ENCODE peak calls at places on chromosome 22, in seven cellular contexts. One of them, this sample, is unnamed.

GRCh38 chr22:30694638-30695350 is at the start of gene OSBP2:
- DNase-seq in K562: peak; percentile 80
- DNase-seq in pancreas: peak; percentile 65
- DNase-seq in glutamatergic neuron: peak; percentile 62
- DNase-seq in thoracic aorta: no peak
- DNase-seq in gastrocnemius medialis: peak; percentile 30
- DNase-seq in GM10248: peak; percentile 59
- DNase-seq in this sample: peak; percentile 70

GRCh38 chr22:32175751-32176644 is 16.9 kb upstream of the C22orf42 start:
- DNase-seq in glutamatergic neuron: peak; percentile 73
- DNase-seq in thoracic aorta: no peak
- DNase-seq in gastrocnemius medialis: no peak
- DNase-seq in pancreas: no peak
- DNase-seq in GM10248: no peak
- DNase-seq in K562: no peak
- DNase-seq in this sample: no peak

GRCh38 chr22:50703726-50704509 is 31.3 kb downstream of the SHANK3 start:
- DNase-seq in GM10248: no peak
- DNase-seq in pancreas: no peak
- DNase-seq in gastrocnemius medialis: no peak
- DNase-seq in thoracic aorta: no peak
- DNase-seq in glutamatergic neuron: peak; percentile 11
- DNase-seq in K562: no peak
- DNase-seq in this sample: no peak

GRCh38 chr22:44455151-44455962 is 42.7 kb downstream of the RTL6 start:
- DNase-seq in glutamatergic neuron: no peak
- DNase-seq in gastrocnemius medialis: peak; percentile 18
- DNase-seq in pancreas: no peak
- DNase-seq in K562: no peak
- DNase-seq in GM10248: no peak
- DNase-seq in thoracic aorta: no peak
- DNase-seq in this sample: peak; percentile 53

GRCh38 chr22:31046591-31047226 is 34.4 kb upstream of the SMTN start:
- DNase-seq in glutamatergic neuron: peak; percentile 48
- DNase-seq in GM10248: no peak
- DNase-seq in gastrocnemius medialis: peak; percentile 46
- DNase-seq in K562: peak; percentile 22
- DNase-seq in thoracic aorta: no peak
- DNase-seq in pancreas: no peak
- DNase-seq in this sample: no peak

GRCh38 chr22:30245985-30246901 is at the start of gene LIF:
- DNase-seq in glutamatergic neuron: peak; percentile 53
- DNase-seq in gastrocnemius medialis: no peak
- DNase-seq in pancreas: no peak
- DNase-seq in K562: peak; percentile 60
- DNase-seq in GM10248: peak; percentile 76
- DNase-seq in thoracic aorta: no peak
- DNase-seq in this sample: peak; percentile 81

GRCh38 chr22:32177221-32177765 is 18.2 kb upstream of the C22orf42 start:
- DNase-seq in gastrocnemius medialis: no peak
- DNase-seq in GM10248: no peak
- DNase-seq in thoracic aorta: no peak
- DNase-seq in pancreas: no peak
- DNase-seq in K562: no peak
- DNase-seq in glutamatergic neuron: no peak
- DNase-seq in this sample: no peak

GRCh38 chr22:23565942-23566715 is 14.0 kb downstream of the IGLL1 start:
- DNase-seq in glutamatergic neuron: peak; percentile 84
- DNase-seq in gastrocnemius medialis: no peak
- DNase-seq in pancreas: peak; percentile 32
- DNase-seq in GM10248: peak; percentile 20
- DNase-seq in thoracic aorta: no peak
- DNase-seq in K562: peak; percentile 61
- DNase-seq in this sample: no peak

GRCh38 chr22:50004923-50005322 is 7.6 kb downstream of the IL17REL start:
- DNase-seq in GM10248: no peak
- DNase-seq in K562: no peak
- DNase-seq in pancreas: no peak
- DNase-seq in glutamatergic neuron: no peak
- DNase-seq in gastrocnemius medialis: no peak
- DNase-seq in thoracic aorta: no peak
- DNase-seq in this sample: no peak

GRCh38 chr22:38218661-38219331 is 17.0 kb downstream of the MAFF start:
- DNase-seq in glutamatergic neuron: no peak
- DNase-seq in K562: no peak
- DNase-seq in GM10248: no peak
- DNase-seq in pancreas: peak; percentile 78
- DNase-seq in gastrocnemius medialis: peak; percentile 61
- DNase-seq in thoracic aorta: peak; percentile 43
- DNase-seq in this sample: peak; percentile 47

GRCh38 chr22:36452473-36453265 is 28.8 kb downstream of the TXN2 start:
- DNase-seq in thoracic aorta: no peak
- DNase-seq in pancreas: no peak
- DNase-seq in gastrocnemius medialis: no peak
- DNase-seq in glutamatergic neuron: no peak
- DNase-seq in GM10248: no peak
- DNase-seq in K562: no peak
- DNase-seq in this sample: peak; percentile 3

GRCh38 chr22:37870273-37870672 is 21.1 kb downstream of the EIF3L start:
- DNase-seq in pancreas: no peak
- DNase-seq in gastrocnemius medialis: no peak
- DNase-seq in K562: no peak
- DNase-seq in GM10248: no peak
- DNase-seq in thoracic aorta: no peak
- DNase-seq in glutamatergic neuron: peak; percentile 21
- DNase-seq in this sample: no peak

GRCh38 chr22:44402196-44403111 is 89.7 kb upstream of the SHISAL1 start:
- DNase-seq in thoracic aorta: no peak
- DNase-seq in gastrocnemius medialis: no peak
- DNase-seq in glutamatergic neuron: no peak
- DNase-seq in pancreas: no peak
- DNase-seq in GM10248: no peak
- DNase-seq in K562: no peak
- DNase-seq in this sample: no peak

GRCh38 chr22:30733081-30733680 is 38.5 kb downstream of the OSBP2 start:
- DNase-seq in pancreas: no peak
- DNase-seq in K562: no peak
- DNase-seq in gastrocnemius medialis: no peak
- DNase-seq in glutamatergic neuron: no peak
- DNase-seq in thoracic aorta: no peak
- DNase-seq in GM10248: no peak
- DNase-seq in this sample: no peak

GRCh38 chr22:32206774-32207758 is 2.2 kb upstream of the RFPL2 start:
- DNase-seq in glutamatergic neuron: no peak
- DNase-seq in thoracic aorta: no peak
- DNase-seq in gastrocnemius medialis: no peak
- DNase-seq in pancreas: peak; percentile 54
- DNase-seq in GM10248: no peak
- DNase-seq in K562: no peak
- DNase-seq in this sample: no peak

GRCh38 chr22:37167981-37168647 is 18.4 kb upstream of the IL2RB start:
- DNase-seq in pancreas: no peak
- DNase-seq in GM10248: no peak
- DNase-seq in K562: no peak
- DNase-seq in gastrocnemius medialis: no peak
- DNase-seq in glutamatergic neuron: no peak
- DNase-seq in thoracic aorta: no peak
- DNase-seq in this sample: no peak

GRCh38 chr22:48968201-48968959 is 859.3 kb downstream of the BRD1 start:
- DNase-seq in glutamatergic neuron: no peak
- DNase-seq in thoracic aorta: no peak
- DNase-seq in GM10248: no peak
- DNase-seq in K562: peak; percentile 15
- DNase-seq in pancreas: peak; percentile 58
- DNase-seq in gastrocnemius medialis: no peak
- DNase-seq in this sample: no peak

GRCh38 chr22:30720263-30720837 is 25.7 kb downstream of the OSBP2 start:
- DNase-seq in gastrocnemius medialis: no peak
- DNase-seq in pancreas: no peak
- DNase-seq in thoracic aorta: no peak
- DNase-seq in GM10248: no peak
- DNase-seq in glutamatergic neuron: no peak
- DNase-seq in K562: no peak
- DNase-seq in this sample: no peak

GRCh38 chr22:39349967-39350802 is at the start of gene SYNGR1:
- DNase-seq in GM10248: no peak
- DNase-seq in glutamatergic neuron: peak; percentile 54
- DNase-seq in thoracic aorta: no peak
- DNase-seq in pancreas: peak; percentile 36
- DNase-seq in gastrocnemius medialis: no peak
- DNase-seq in K562: peak; percentile 54
- DNase-seq in this sample: no peak

GRCh38 chr22:39348909-39349505 is 784 bp upstream of the SYNGR1 start:
- DNase-seq in K562: no peak
- DNase-seq in pancreas: no peak
- DNase-seq in GM10248: peak; percentile 12
- DNase-seq in gastrocnemius medialis: no peak
- DNase-seq in thoracic aorta: no peak
- DNase-seq in glutamatergic neuron: no peak
- DNase-seq in this sample: peak; percentile 38

GRCh38 chr22:39350803-39351688 is 1.3 kb downstream of the SYNGR1 start:
- DNase-seq in gastrocnemius medialis: no peak
- DNase-seq in K562: no peak
- DNase-seq in thoracic aorta: no peak
- DNase-seq in pancreas: no peak
- DNase-seq in glutamatergic neuron: no peak
- DNase-seq in GM10248: no peak
- DNase-seq in this sample: peak; percentile 49

GRCh38 chr22:39351689-39352214 is 2.0 kb downstream of the SYNGR1 start:
- DNase-seq in thoracic aorta: no peak
- DNase-seq in K562: no peak
- DNase-seq in GM10248: no peak
- DNase-seq in glutamatergic neuron: peak; percentile 75
- DNase-seq in pancreas: no peak
- DNase-seq in gastrocnemius medialis: no peak
- DNase-seq in this sample: no peak

DNA sequence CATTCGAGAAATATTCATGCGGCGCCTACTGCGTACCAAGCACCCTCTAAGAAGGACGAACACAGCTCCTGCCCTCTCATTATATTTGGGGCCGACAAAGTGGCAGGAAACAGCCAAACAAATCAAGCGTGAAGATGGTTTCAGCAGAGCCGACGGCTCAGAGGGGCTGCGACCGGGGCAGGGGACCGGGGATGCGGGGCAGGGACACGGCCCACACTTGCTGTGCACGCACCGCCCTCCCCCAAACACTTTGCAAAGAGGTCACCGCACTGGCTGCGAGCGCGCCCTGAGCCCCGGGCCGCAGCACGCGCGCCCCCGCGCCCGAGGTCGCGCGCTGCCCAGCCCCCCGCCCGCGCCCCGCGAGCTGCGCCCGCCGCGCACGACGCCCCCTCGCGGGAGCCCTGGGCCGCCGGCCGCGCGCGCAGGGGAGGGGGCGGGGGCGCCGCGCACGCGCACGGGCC is 255 bp upstream of the SYNGR1 start:
- DNase-seq in K562: peak; percentile 96
- DNase-seq in gastrocnemius medialis: no peak
- DNase-seq in thoracic aorta: no peak
- DNase-seq in pancreas: peak; percentile 32
- DNase-seq in glutamatergic neuron: peak; percentile 57
- DNase-seq in GM10248: peak; percentile 69
- DNase-seq in this sample: peak; percentile 87
- TF ChIP-seq CTCF in K562: no peak
- TF ChIP-seq CTCF in gastrocnemius medialis: no peak
- TF ChIP-seq CTCF in thoracic aorta: no peak
- TF ChIP-seq CTCF in pancreas: no peak
- TF ChIP-seq CTCF in glutamatergic neuron: no peak
- TF ChIP-seq CTCF in GM10248: peak; percentile 44
- TF ChIP-seq CTCF in this sample: peak; percentile 22

GRCh38 chr22:47836957-47837356 is 1074.5 kb downstream of the TBC1D22A start:
- DNase-seq in thoracic aorta: no peak
- DNase-seq in GM10248: no peak
- DNase-seq in K562: no peak
- DNase-seq in gastrocnemius medialis: no peak
- DNase-seq in pancreas: no peak
- DNase-seq in glutamatergic neuron: no peak
- DNase-seq in this sample: no peak

GRCh38 chr22:47835726-47836125 is 1073.3 kb downstream of the TBC1D22A start:
- DNase-seq in GM10248: no peak
- DNase-seq in thoracic aorta: no peak
- DNase-seq in pancreas: no peak
- DNase-seq in K562: no peak
- DNase-seq in gastrocnemius medialis: no peak
- DNase-seq in glutamatergic neuron: no peak
- DNase-seq in this sample: no peak

GRCh38 chr22:47839586-47840245 is 1077.3 kb downstream of the TBC1D22A start:
- DNase-seq in gastrocnemius medialis: no peak
- DNase-seq in pancreas: no peak
- DNase-seq in glutamatergic neuron: no peak
- DNase-seq in thoracic aorta: no peak
- DNase-seq in K562: no peak
- DNase-seq in GM10248: no peak
- DNase-seq in this sample: no peak

GRCh38 chr22:47841166-47841565 is 1078.7 kb downstream of the TBC1D22A start:
- DNase-seq in pancreas: no peak
- DNase-seq in gastrocnemius medialis: no peak
- DNase-seq in thoracic aorta: no peak
- DNase-seq in K562: no peak
- DNase-seq in glutamatergic neuron: no peak
- DNase-seq in GM10248: no peak
- DNase-seq in this sample: no peak

DNA sequence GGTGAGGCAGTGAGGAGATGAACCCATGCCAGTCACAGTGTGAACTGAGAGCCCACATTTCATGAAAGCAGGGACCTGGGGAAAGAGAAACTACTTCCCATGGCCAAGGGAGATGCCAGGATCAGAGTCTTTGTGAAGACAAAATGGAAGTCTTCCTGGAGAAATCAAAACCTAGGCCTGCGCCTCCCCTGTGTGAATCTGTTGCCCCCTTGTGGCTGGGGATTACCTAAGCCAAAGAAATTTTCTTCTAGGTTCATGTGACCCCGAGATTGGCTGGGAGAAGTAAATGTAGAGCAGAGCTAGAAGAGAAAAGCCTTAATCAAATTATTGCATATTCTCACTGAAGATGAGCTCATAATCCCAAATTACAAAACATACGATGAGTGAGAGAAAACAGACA is 1075.3 kb downstream of the TBC1D22A start:
- DNase-seq in thoracic aorta: no peak
- DNase-seq in GM10248: no peak
- DNase-seq in gastrocnemius medialis: no peak
- DNase-seq in K562: peak; percentile 41
- DNase-seq in glutamatergic neuron: no peak
- DNase-seq in pancreas: peak; percentile 21
- DNase-seq in this sample: no peak
- TF ChIP-seq CTCF in thoracic aorta: no peak
- TF ChIP-seq CTCF in GM10248: peak; percentile 29
- TF ChIP-seq CTCF in gastrocnemius medialis: no peak
- TF ChIP-seq CTCF in K562: peak; percentile 72
- TF ChIP-seq CTCF in glutamatergic neuron: no peak
- TF ChIP-seq CTCF in pancreas: peak; percentile 11
- TF ChIP-seq CTCF in this sample: no peak

GRCh38 chr22:17095538-17095937 is 10.7 kb downstream of the IL17RA start:
- DNase-seq in K562: peak; percentile 57
- DNase-seq in thoracic aorta: no peak
- DNase-seq in pancreas: no peak
- DNase-seq in GM10248: no peak
- DNase-seq in gastrocnemius medialis: no peak
- DNase-seq in glutamatergic neuron: peak; percentile 47
- DNase-seq in this sample: no peak
- TF ChIP-seq CTCF in K562: peak; percentile 42
- TF ChIP-seq CTCF in thoracic aorta: no peak
- TF ChIP-seq CTCF in pancreas: no peak
- TF ChIP-seq CTCF in GM10248: no peak
- TF ChIP-seq CTCF in gastrocnemius medialis: no peak
- TF ChIP-seq CTCF in glutamatergic neuron: peak; percentile 46
- TF ChIP-seq CTCF in this sample: no peak

GRCh38 chr22:40436460-40437431 is 66.4 kb downstream of the SGSM3 start:
- DNase-seq in pancreas: no peak
- DNase-seq in gastrocnemius medialis: peak; percentile 40
- DNase-seq in GM10248: peak; percentile 53
- DNase-seq in thoracic aorta: no peak
- DNase-seq in K562: peak; percentile 64
- DNase-seq in glutamatergic neuron: no peak
- DNase-seq in this sample: peak; percentile 57
- TF ChIP-seq CTCF in pancreas: peak; percentile 51
- TF ChIP-seq CTCF in gastrocnemius medialis: peak; percentile 74
- TF ChIP-seq CTCF in GM10248: peak; percentile 35
- TF ChIP-seq CTCF in thoracic aorta: peak; percentile 69
- TF ChIP-seq CTCF in K562: peak; percentile 57
- TF ChIP-seq CTCF in glutamatergic neuron: peak; percentile 76
- TF ChIP-seq CTCF in this sample: peak; percentile 14